ENCODE peak calls at places on chromosomes 2 and 18, in nine cellular contexts. U is Kasumi-1; S is H54; F is brain microvascular endothelial cell; Y is nucleus accumbens; I is HuH-7; Q is islet precursor cell; B is effector memory CD4-positive, alpha-beta T cell; C is renal cortical epithelial cell. O is an unnamed sample.
A peak's percentile ranks its signal among the peaks of the same experiment; 100 is the strongest.

GRCh38 chr2:182115258-182115657 is 129.6 kb downstream of the PPP1R1C start:
- DNase-seq in U (no peak), S (no peak), F (no peak), Y (no peak), I (no peak), Q (no peak), B (no peak), C (peak; percentile 32), O (no peak)

GRCh38 chr2:197247083-197247482 is 63.5 kb downstream of the ANKRD44 start:
- DNase-seq in U (no peak), S (no peak), F (no peak), Y (no peak), I (no peak), Q (no peak), B (no peak), C (peak; percentile 37), O (no peak)

GRCh38 chr2:121205321-121205942 is 79.6 kb downstream of the TFCP2L1 start:
- DNase-seq in U (no peak), S (no peak), F (peak; percentile 49), Y (peak; percentile 13), I (no peak), Q (no peak), B (no peak), C (peak; percentile 43), O (no peak)

GRCh38 chr18:59988098-59988706 is 88.4 kb downstream of the PMAIP1 start:
- DNase-seq in U (peak; percentile 55), S (no peak), F (peak; percentile 17), Y (no peak), I (no peak), Q (no peak), B (no peak), C (peak; percentile 50), O (peak; percentile 1)

GRCh38 chr18:29560270-29560669 is 1383.3 kb upstream of the CDH2 start:
- DNase-seq in U (peak; percentile 22), S (no peak), F (no peak), Y (no peak), I (no peak), Q (no peak), B (no peak), C (no peak), O (no peak)

GRCh38 chr2:70984576-70985282 is 6.3 kb downstream of the ANKRD53 start:
- DNase-seq in U (peak; percentile 33), S (no peak), F (no peak), Y (no peak), I (peak; percentile 82), Q (peak; percentile 76), B (peak; percentile 61), C (no peak), O (no peak)

GRCh38 chr2:45006041-45006941 is 3.0 kb downstream of the SIX2 start:
- DNase-seq in U (no peak), S (no peak), F (no peak), Y (no peak), I (no peak), Q (no peak), B (no peak), C (no peak), O (no peak)

GRCh38 chr2:145221511-145221910 is 701.6 kb upstream of the ZEB2 start:
- DNase-seq in U (no peak), S (no peak), F (no peak), Y (no peak), I (no peak), Q (no peak), B (no peak), C (no peak), O (no peak)

GRCh38 chr18:39647627-39648502 is 2082.3 kb upstream of the CELF4 start:
- DNase-seq in U (no peak), S (no peak), F (peak; percentile 89), Y (no peak), I (no peak), Q (no peak), B (no peak), C (peak; percentile 82), O (peak; percentile 9)

GRCh38 chr2:110114801-110115200 is 821 bp downstream of the MALL start:
- DNase-seq in U (no peak), S (no peak), F (no peak), Y (no peak), I (no peak), Q (no peak), B (no peak), C (no peak), O (no peak)

GRCh38 chr2:189014426-189015138 is 40.4 kb downstream of the COL3A1 start:
- DNase-seq in U (no peak), S (no peak), F (no peak), Y (no peak), I (no peak), Q (no peak), B (no peak), C (peak; percentile 60), O (peak; percentile 13)

GRCh38 chr2:96788393-96789244 is 27.4 kb upstream of the CNNM3 start:
- DNase-seq in U (no peak), S (no peak), F (peak; percentile 24), Y (no peak), I (no peak), Q (no peak), B (no peak), C (no peak), O (no peak)

GRCh38 chr2:133433455-133434451 is 134.5 kb downstream of the NCKAP5 start:
- DNase-seq in U (no peak), S (no peak), F (no peak), Y (no peak), I (no peak), Q (no peak), B (no peak), C (no peak), O (no peak)

GRCh38 chr2:239397856-239398470 is 2.9 kb downstream of the HDAC4 start:
- DNase-seq in U (no peak), S (no peak), F (no peak), Y (no peak), I (no peak), Q (peak; percentile 28), B (no peak), C (peak; percentile 2), O (no peak)

GRCh38 chr2:38159171-38159570 is 83.2 kb upstream of the CYP1B1 start:
- DNase-seq in U (no peak), S (no peak), F (no peak), Y (no peak), I (no peak), Q (peak; percentile 10), B (no peak), C (no peak), O (no peak)

GRCh38 chr18:79320216-79320615 is 75.5 kb upstream of the NFATC1 start:
- DNase-seq in U (no peak), S (no peak), F (no peak), Y (no peak), I (no peak), Q (peak; percentile 37), B (no peak), C (no peak), O (no peak)

GRCh38 chr2:128622916-128623620 is 304.4 kb upstream of the HS6ST1 start:
- DNase-seq in U (no peak), S (no peak), F (no peak), Y (no peak), I (no peak), Q (no peak), B (no peak), C (no peak), O (no peak)